ENCODE peak calls at places on chromosomes 13 and 19, in seven cellular contexts. E is lung, L is K562, J is heart left ventricle, Z is body of pancreas, T is progenitor cell of endocrine pancreas, O is psoas muscle. Y is an unnamed sample.

GRCh38 chr13:74093691-74094090 is 40.5 kb downstream of the KLF12 start:
- DNase-seq in E (no peak), O (no peak), L (no peak), Z (no peak), T (no peak), J (no peak), Y (no peak)

GRCh38 chr19:15107056-15108010 is at the start of gene SYDE1:
- DNase-seq in T (no peak), J (peak), E (no peak), Z (no peak), L (no peak), O (peak), Y (no peak)

GRCh38 chr19:30649934-30650614 is 277.9 kb downstream of the ZNF536 start:
- DNase-seq in L (peak), T (no peak), J (no peak), O (no peak), Z (peak), E (no peak), Y (no peak)

GRCh38 chr19:22140356-22140755 is 56.4 kb downstream of the ZNF676 start:
- DNase-seq in L (no peak), O (no peak), E (no peak), T (no peak), J (no peak), Z (no peak), Y (no peak)

GRCh38 chr13:37640499-37640898 is 41.9 kb upstream of the POSTN start:
- DNase-seq in L (peak), E (no peak), J (no peak), Z (no peak), T (no peak), O (no peak), Y (no peak)

GRCh38 chr13:96673825-96674224 is 320.5 kb downstream of the OXGR1 start:
- DNase-seq in Z (no peak), E (no peak), J (no peak), T (no peak), O (no peak), L (no peak), Y (no peak)

GRCh38 chr13:28282451-28282850 is 144.1 kb downstream of the PAN3 start:
- DNase-seq in O (no peak), T (no peak), E (no peak), L (no peak), J (no peak), Z (peak), Y (no peak)

GRCh38 chr19:35846038-35846668 is 6.2 kb downstream of the NPHS1 start:
- DNase-seq in J (no peak), E (no peak), O (no peak), Z (peak), L (no peak), T (no peak), Y (no peak)

GRCh38 chr19:3983936-3984583 is 1.2 kb downstream of the EEF2 start:
- DNase-seq in J (peak), Z (peak), O (peak), E (no peak), L (no peak), T (no peak), Y (no peak)

GRCh38 chr13:75785130-75785529 is 149.0 kb downstream of the LMO7 start:
- DNase-seq in E (no peak), T (no peak), Z (no peak), J (no peak), O (no peak), L (no peak), Y (no peak)

GRCh38 chr19:49761625-49762311 is 1.3 kb downstream of the TSKS start:
- DNase-seq in E (no peak), L (peak), O (peak), Z (peak), J (peak), T (no peak), Y (no peak)

GRCh38 chr13:51041126-51041525 is 69.9 kb downstream of the C13orf42 start:
- DNase-seq in T (no peak), E (no peak), O (no peak), Z (no peak), L (no peak), J (no peak), Y (no peak)

GRCh38 chr19:55087542-55087935 is 11.9 kb downstream of the EPS8L1 start:
- DNase-seq in Z (no peak), O (no peak), T (no peak), J (peak), L (no peak), E (no peak), Y (no peak)

GRCh38 chr13:49545661-49546060 is 39.7 kb downstream of the RCBTB1 start:
- DNase-seq in T (no peak), O (no peak), J (no peak), Z (no peak), E (no peak), L (no peak), Y (no peak)

GRCh38 chr19:3844596-3844995 is 24.2 kb downstream of the ZFR2 start:
- DNase-seq in E (no peak), Z (no peak), J (no peak), L (no peak), T (no peak), O (no peak), Y (no peak)

GRCh38 chr19:55586976-55587668 is 6.5 kb upstream of the ZNF579 start:
- DNase-seq in E (peak), O (peak), J (peak), L (peak), T (peak), Z (peak), Y (peak)

GRCh38 chr13:107466326-107466725 is 749.0 kb downstream of the LIG4 start:
- DNase-seq in J (no peak), O (no peak), L (no peak), T (no peak), E (no peak), Z (no peak), Y (no peak)

GRCh38 chr13:42878721-42879120 is 97.3 kb downstream of the FAM216B start:
- DNase-seq in E (no peak), O (no peak), T (no peak), J (no peak), L (no peak), Z (no peak), Y (no peak)

GRCh38 chr19:38073806-38074685 is 150.0 kb downstream of the DPF1 start:
- DNase-seq in J (no peak), O (no peak), E (no peak), T (no peak), L (peak), Z (peak), Y (no peak)

GRCh38 chr13:35979378-35979911 is 151.7 kb downstream of the DCLK1 start:
- DNase-seq in O (peak), T (no peak), E (peak), L (no peak), Z (peak), J (peak), Y (no peak)

GRCh38 chr13:57286511-57287098 is 119.6 kb downstream of the PRR20E start:
- DNase-seq in T (peak), J (no peak), E (no peak), L (no peak), Z (no peak), O (no peak), Y (peak)

GRCh38 chr19:33703821-33704220 is 82.1 kb downstream of the CHST8 start:
- DNase-seq in L (no peak), Z (no peak), E (no peak), T (no peak), J (no peak), O (no peak), Y (no peak)

GRCh38 chr19:34676697-34677385 is at the start of gene SCGB2B2:
- DNase-seq in Z (no peak), T (no peak), L (no peak), J (peak), E (peak), O (no peak), Y (no peak)

GRCh38 chr19:741506-742131 is 9.3 kb upstream of the MISP start:
- DNase-seq in E (no peak), Z (no peak), T (no peak), L (peak), O (no peak), J (no peak), Y (no peak)

GRCh38 chr19:55641376-55642152 is 762 bp downstream of the ZNF580 start:
- DNase-seq in E (no peak), O (no peak), Z (no peak), L (no peak), J (no peak), T (no peak), Y (no peak)

GRCh38 chr13:49683489-49683888 is 7.8 kb downstream of the EBPL start:
- DNase-seq in J (no peak), E (no peak), T (no peak), L (no peak), Z (no peak), O (no peak), Y (no peak)

GRCh38 chr13:33723772-33724435 is 94.0 kb upstream of the RFC3 start:
- DNase-seq in J (peak), T (peak), Z (peak), E (peak), O (peak), L (peak), Y (peak)
- TF ChIP-seq CTCF in J (peak), T (peak), Z (peak), E (peak), O (peak), L (peak), Y (peak)

DNA sequence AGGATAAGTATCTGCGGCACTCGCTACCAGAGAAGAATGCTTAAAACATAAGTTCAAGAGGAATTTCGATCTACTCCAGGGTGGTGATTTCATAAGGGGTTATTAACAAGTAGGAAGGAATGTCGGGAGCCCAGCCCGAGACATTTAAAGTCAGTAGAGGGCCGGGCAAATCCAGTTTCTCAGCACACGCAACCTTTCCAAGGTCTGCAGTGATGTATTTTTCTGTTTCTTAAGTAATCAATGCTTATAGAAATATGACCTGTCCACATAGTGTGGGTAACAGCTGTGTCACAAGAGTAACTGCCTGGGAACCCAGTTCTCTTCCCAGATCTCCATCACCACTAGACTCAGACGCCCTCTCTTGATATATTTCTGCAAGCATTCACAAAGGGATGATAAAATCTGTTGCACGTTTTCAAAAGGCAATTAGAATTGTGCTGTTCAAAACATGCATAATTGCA is 525.9 kb downstream of the MYO16 start:
- DNase-seq in L (no peak), O (no peak), E (peak), T (no peak), J (no peak), Z (no peak), Y (no peak)
- TF ChIP-seq CTCF in L (no peak), O (no peak), E (no peak), T (no peak), J (no peak), Z (no peak), Y (no peak)

GRCh38 chr19:48053076-48053475 is 9.2 kb upstream of the CABP5 start:
- DNase-seq in T (no peak), Z (no peak), O (no peak), J (no peak), L (no peak), E (no peak), Y (no peak)
- TF ChIP-seq CTCF in T (no peak), Z (no peak), O (no peak), J (no peak), L (no peak), E (no peak), Y (no peak)

DNA sequence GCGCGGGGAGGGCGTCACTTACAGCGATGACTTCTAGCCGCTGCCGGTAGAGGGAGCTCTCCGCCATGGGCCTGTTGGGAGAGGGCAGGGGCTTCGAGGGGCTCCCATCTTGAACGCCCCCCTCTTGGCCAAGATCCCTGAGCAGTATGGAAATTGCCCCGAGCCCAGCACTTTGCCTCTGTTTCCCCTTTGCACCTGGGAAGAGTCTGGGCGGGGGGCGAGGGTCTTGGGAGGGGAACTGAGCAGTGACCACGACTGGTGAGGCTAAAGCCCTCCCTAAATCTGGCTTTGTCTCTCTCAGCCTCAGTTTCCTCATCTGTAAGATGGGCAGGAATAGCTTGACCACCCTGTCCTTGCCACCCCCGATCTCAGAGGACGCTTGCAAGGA is 2.8 kb downstream of the PALM3 start:
- DNase-seq in Z (no peak), E (no peak), L (peak), T (no peak), O (peak), J (no peak), Y (no peak)
- TF ChIP-seq CTCF in Z (peak), E (no peak), L (peak), T (peak), O (peak), J (peak), Y (peak)

GRCh38 chr13:111659842-111660241 is 339.4 kb downstream of the TEX29 start:
- DNase-seq in L (no peak), Z (no peak), O (no peak), E (no peak), J (peak), T (no peak), Y (no peak)
- TF ChIP-seq CTCF in L (no peak), Z (no peak), O (no peak), E (no peak), J (no peak), T (no peak), Y (no peak)

GRCh38 chr13:111047326-111047725 is 67.8 kb upstream of the ARHGEF7 start:
- DNase-seq in E (no peak), J (no peak), T (no peak), O (no peak), Z (no peak), L (no peak), Y (no peak)

GRCh38 chr13:111048387-111048786 is 66.7 kb upstream of the ARHGEF7 start:
- DNase-seq in L (no peak), J (no peak), E (peak), O (no peak), Z (no peak), T (no peak), Y (no peak)

GRCh38 chr13:111045170-111045569 is 69.9 kb upstream of the ARHGEF7 start:
- DNase-seq in L (no peak), Z (no peak), E (peak), J (no peak), T (no peak), O (no peak), Y (no peak)

GRCh38 chr13:111044087-111044830 is 70.9 kb upstream of the ARHGEF7 start:
- DNase-seq in E (peak), L (no peak), J (no peak), T (no peak), Z (no peak), O (no peak), Y (no peak)

DNA sequence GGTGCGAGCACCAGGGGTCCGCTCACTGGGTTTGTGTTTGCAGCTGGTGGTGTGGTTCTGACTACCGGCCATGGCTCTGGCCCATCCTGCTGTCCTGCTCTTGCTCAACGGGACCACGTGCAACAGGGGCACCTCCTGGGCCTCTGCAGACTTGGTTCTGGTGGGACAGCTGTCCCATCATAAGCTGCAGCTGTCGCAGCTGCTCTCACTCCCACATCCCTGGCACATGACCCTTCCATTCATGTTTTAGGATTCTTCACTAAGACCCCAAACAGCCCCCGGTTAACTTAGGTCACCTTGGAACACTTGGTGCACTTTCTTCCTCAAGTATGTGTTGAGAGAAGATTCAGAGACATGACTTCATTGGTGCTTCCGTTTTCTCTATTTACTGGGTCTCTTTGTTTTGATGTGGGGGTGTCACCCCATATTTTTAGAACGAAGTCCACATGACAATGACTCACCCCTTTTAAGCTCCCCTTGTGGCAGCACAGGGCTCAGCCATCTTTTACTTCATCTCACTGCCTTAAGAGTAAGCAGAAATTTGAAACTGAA is 68.4 kb upstream of the ARHGEF7 start:
- DNase-seq in Z (no peak), E (peak), J (peak), L (peak), O (peak), T (no peak), Y (no peak)
- TF ChIP-seq CTCF in Z (no peak), E (no peak), J (no peak), L (peak), O (peak), T (no peak), Y (no peak)